ENCODE peak calls at places on chromosomes 3 and 15, in seven cellular contexts. L is ovary, O is heart left ventricle, E is transverse colon, K is tibial nerve, U is prostate gland, T is gastrocnemius medialis. P is an unnamed sample.

GRCh38 chr15:67396109-67396508 is 124.8 kb upstream of the C15orf61 start:
- DNase-seq in E (no peak), L (no peak), T (no peak), U (no peak), K (no peak), O (no peak), P (no peak)

GRCh38 chr3:83216919-83217594 is 1455.6 kb upstream of the GBE1 start:
- DNase-seq in O (no peak), E (no peak), K (no peak), T (no peak), U (no peak), L (no peak), P (no peak)

GRCh38 chr3:52190294-52190841 is 7.6 kb upstream of the ALAS1 start:
- DNase-seq in U (peak), K (peak), O (no peak), E (no peak), L (peak), T (no peak), P (no peak)

GRCh38 chr3:194688207-194688711 is 2.6 kb downstream of the FAM43A start:
- DNase-seq in T (no peak), E (peak), L (peak), K (no peak), U (no peak), O (peak), P (no peak)

GRCh38 chr3:172203522-172204258 is 164.3 kb downstream of the FNDC3B start:
- DNase-seq in O (no peak), L (no peak), U (peak), K (peak), E (no peak), T (no peak), P (no peak)

GRCh38 chr15:31390777-31391486 is 64.3 kb downstream of the KLF13 start:
- DNase-seq in L (no peak), T (no peak), E (no peak), U (no peak), O (no peak), K (peak), P (peak)

GRCh38 chr15:66738116-66738515 is 36.1 kb downstream of the SMAD6 start:
- DNase-seq in L (no peak), K (no peak), O (no peak), U (no peak), T (no peak), E (no peak), P (no peak)

GRCh38 chr3:45480871-45481270 is 92.5 kb downstream of the LARS2 start:
- DNase-seq in E (no peak), K (no peak), L (no peak), T (no peak), U (no peak), O (no peak), P (no peak)

GRCh38 chr3:175558261-175558660 is 699.1 kb downstream of the NAALADL2 start:
- DNase-seq in L (no peak), E (no peak), U (no peak), T (no peak), K (no peak), O (no peak), P (no peak)

GRCh38 chr3:32457971-32458471 is 44.6 kb downstream of the CMTM6 start:
- DNase-seq in K (no peak), U (no peak), O (no peak), L (no peak), T (no peak), E (no peak), P (no peak)

GRCh38 chr3:46693897-46694235 is 387 bp upstream of the ALS2CL start:
- DNase-seq in L (no peak), K (no peak), E (peak), O (peak), U (no peak), T (no peak), P (no peak)

GRCh38 chr15:67707520-67708283 is 117.6 kb upstream of the SKOR1 start:
- DNase-seq in O (no peak), U (no peak), T (no peak), E (no peak), K (no peak), L (no peak), P (no peak)

GRCh38 chr15:34905047-34905446 is 64.5 kb downstream of the AQR start:
- DNase-seq in O (no peak), T (no peak), U (no peak), L (no peak), K (no peak), E (no peak), P (no peak)

GRCh38 chr3:38560284-38560683 is 64.1 kb downstream of the EXOG start:
- DNase-seq in U (no peak), K (no peak), O (no peak), T (no peak), L (no peak), E (peak), P (no peak)

GRCh38 chr15:40543631-40544294 is 21.1 kb downstream of the CCDC32 start:
- DNase-seq in K (no peak), U (no peak), E (no peak), T (no peak), L (no peak), O (no peak), P (no peak)

GRCh38 chr3:8903191-8903590 is 60.1 kb downstream of the RAD18 start:
- DNase-seq in O (no peak), T (no peak), E (no peak), L (no peak), U (no peak), K (no peak), P (no peak)

GRCh38 chr3:132164469-132165092 is 129.8 kb upstream of the CPNE4 start:
- DNase-seq in E (no peak), U (no peak), T (no peak), O (no peak), L (no peak), K (no peak), P (no peak)

GRCh38 chr3:135271562-135272290 is 476.7 kb downstream of the EPHB1 start:
- DNase-seq in T (no peak), O (no peak), E (no peak), U (no peak), K (no peak), L (no peak), P (no peak)

GRCh38 chr15:47037003-47037402 is 680.3 kb upstream of the SEMA6D start:
- DNase-seq in E (no peak), K (no peak), O (no peak), T (no peak), L (no peak), U (no peak), P (no peak)

GRCh38 chr15:74136584-74137543 is 6.5 kb downstream of the ISLR2 start:
- DNase-seq in L (peak), T (no peak), E (no peak), U (no peak), K (no peak), O (no peak), P (no peak)
- TF ChIP-seq POLR2A in L (no peak), T (no peak), E (no peak), U (no peak), K (no peak), O (no peak), P (no peak)

GRCh38 chr3:104519968-104520655 is 846.6 kb upstream of the ALCAM start:
- DNase-seq in O (no peak), E (no peak), K (no peak), U (no peak), L (no peak), T (no peak), P (no peak)
- H3K4me3 ChIP-seq in O (no peak), E (no peak), K (no peak), U (no peak), L (no peak), T (no peak), P (no peak)

DNA sequence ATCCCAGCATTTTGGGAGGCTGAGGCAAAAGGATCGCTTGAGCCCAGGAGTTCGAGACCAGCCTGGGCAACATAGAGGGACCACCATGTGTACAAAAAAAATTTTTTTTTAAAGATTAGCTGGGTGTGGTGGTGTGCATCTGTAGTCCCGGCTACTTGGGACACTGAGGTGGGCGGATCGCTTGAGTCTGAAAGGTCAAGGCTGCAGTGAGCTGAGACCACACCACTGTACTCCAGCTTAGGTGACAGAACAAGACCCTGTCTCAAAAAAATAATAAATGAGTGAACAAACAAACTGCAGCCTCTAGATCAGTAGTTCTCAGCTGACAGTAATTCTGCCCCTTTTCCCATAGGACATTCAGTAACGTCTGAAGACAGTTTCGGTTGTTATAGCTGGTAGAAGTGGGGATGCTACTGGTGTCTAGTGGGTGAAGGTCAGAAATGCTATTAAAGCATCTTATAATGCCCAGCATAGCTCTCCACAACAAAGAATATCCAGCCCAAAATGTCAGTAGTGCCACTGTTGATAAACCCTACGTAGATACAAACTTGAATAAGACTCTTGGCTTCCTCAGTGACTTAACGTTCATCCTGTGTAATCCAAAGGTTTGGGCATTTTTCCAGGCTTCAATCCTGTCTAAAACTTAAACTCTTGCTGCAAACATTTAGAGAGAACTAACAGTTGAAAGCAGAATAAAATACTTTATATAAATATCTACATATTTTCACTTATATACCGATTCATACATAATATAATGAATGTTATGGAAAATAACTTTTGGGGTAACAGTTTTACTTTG is 10.6 kb downstream of the SMC4 start:
- DNase-seq in O (no peak), T (no peak), U (no peak), K (no peak), L (no peak), E (no peak), P (no peak)
- TF ChIP-seq POLR2A in O (no peak), T (no peak), U (no peak), K (no peak), L (no peak), E (no peak), P (no peak)

GRCh38 chr15:79089890-79090486 is 592 bp downstream of the RASGRF1 start:
- DNase-seq in E (no peak), O (no peak), T (no peak), K (no peak), U (no peak), L (no peak), P (peak)

GRCh38 chr15:79086814-79087213 is 3.8 kb downstream of the RASGRF1 start:
- DNase-seq in E (no peak), T (no peak), L (no peak), K (no peak), O (no peak), U (no peak), P (no peak)

GRCh38 chr15:79090487-79091203 is at the start of gene RASGRF1:
- DNase-seq in O (no peak), E (no peak), T (no peak), U (no peak), K (no peak), L (no peak), P (no peak)

GRCh38 chr15:79089331-79089889 is 1.2 kb downstream of the RASGRF1 start:
- DNase-seq in U (no peak), O (no peak), E (no peak), K (no peak), T (no peak), L (no peak), P (no peak)

GRCh38 chr15:79088426-79089205 is 2.0 kb downstream of the RASGRF1 start:
- DNase-seq in E (no peak), U (no peak), T (no peak), O (no peak), K (no peak), L (no peak), P (no peak)
- H3K4me3 ChIP-seq in E (no peak), U (no peak), T (no peak), O (no peak), K (no peak), L (no peak), P (no peak)

GRCh38 chr3:67461667-67462142 is 192.7 kb downstream of the SUCLG2 start:
- DNase-seq in U (no peak), K (no peak), O (no peak), T (no peak), E (no peak), L (no peak), P (no peak)

GRCh38 chr3:67459131-67459530 is 195.3 kb downstream of the SUCLG2 start:
- DNase-seq in E (no peak), U (no peak), L (no peak), T (no peak), O (no peak), K (no peak), P (no peak)

GRCh38 chr3:67459796-67460195 is 194.6 kb downstream of the SUCLG2 start:
- DNase-seq in L (no peak), T (no peak), U (no peak), O (no peak), E (no peak), K (no peak), P (no peak)

GRCh38 chr3:67460841-67461240 is 193.6 kb downstream of the SUCLG2 start:
- DNase-seq in L (no peak), U (no peak), K (no peak), E (no peak), T (no peak), O (no peak), P (no peak)

DNA sequence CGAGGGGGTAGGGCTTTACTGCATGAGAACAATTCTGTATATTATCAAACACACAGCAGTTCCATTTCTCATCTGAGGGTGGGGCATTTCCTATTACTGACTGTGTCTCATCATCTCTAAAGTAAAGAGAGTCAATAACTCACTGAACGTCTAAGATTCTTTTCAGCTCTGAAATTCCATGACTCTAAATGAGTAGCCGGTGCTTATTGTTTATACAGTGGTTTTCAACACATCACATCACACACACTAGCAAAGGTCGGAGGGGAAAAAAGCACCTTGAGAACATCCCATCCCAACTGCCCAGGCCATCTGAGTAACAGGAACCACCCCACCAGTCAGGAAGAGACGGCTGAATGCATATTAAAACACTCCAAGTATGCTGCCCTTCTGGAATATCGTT is 196.0 kb downstream of the SUCLG2 start:
- DNase-seq in O (no peak), T (no peak), U (no peak), E (no peak), L (no peak), K (no peak), P (no peak)
- TF ChIP-seq POLR2A in O (no peak), T (no peak), U (no peak), E (no peak), L (no peak), K (no peak), P (no peak)

DNA sequence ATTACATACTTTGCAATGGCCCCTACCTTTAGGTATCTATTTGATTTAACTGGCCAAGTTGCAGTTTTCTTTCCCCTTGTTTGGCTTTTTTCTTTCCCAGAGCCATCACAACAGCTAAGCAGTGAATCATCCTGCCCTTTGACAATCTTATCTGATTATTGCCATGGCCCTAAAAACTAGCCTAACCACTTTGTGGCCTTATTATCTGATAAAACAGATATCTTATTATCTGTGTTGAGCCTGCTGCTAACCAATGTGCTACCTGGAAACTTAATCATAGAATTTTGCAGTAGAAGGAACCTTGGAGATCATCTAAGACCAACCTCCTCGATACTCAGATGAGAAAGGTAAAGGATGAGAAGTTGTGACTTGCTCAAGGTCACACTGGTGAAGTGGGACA is 37.1 kb downstream of the EIF4E3 start:
- DNase-seq in O (no peak), U (no peak), L (no peak), E (no peak), T (no peak), K (no peak), P (no peak)
- H3K4me3 ChIP-seq in O (no peak), U (no peak), L (no peak), E (no peak), T (no peak), K (no peak), P (no peak)

DNA sequence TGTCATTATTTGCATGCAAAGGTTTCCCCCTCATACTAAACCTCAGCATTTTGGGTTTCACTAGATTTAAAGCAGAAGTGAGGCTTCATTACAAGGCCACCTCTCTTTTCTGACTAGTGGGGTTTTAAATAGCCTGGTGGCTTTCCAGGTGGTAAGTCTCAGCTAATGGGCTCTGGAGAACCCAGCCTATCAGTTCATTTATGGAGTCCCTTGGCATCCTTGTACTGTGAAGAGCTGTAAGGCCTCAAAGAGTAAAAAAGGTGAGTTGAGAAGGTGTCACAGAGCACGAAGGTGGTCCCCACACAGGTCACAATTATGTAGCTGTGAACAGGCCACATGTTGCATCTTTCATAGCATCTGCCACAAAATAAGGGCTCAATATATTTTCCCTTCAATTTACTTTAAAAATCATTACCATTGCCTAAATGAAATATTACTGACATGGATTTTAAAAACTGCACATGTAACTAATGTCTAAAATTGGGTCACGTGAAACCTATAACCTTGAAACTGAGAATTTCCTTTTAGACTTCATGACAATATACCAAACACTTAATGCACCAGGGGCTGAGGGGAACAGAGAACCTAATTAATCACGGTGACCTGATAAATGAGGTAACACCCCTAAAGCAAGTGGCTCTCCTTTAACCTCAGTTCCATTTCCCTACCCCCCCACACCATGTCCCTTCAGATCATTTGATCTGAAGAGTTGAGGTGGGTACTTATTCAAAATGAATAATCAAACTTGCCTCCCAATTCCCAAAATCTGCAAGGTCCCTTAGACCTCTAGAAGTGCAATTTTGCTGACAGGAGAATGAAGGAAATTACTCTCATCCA is 1.3 kb downstream of the NGLY1 start:
- DNase-seq in E (no peak), L (no peak), O (no peak), K (no peak), T (no peak), U (no peak), P (no peak)
- TF ChIP-seq POLR2A in E (no peak), L (no peak), O (no peak), K (no peak), T (no peak), U (no peak), P (no peak)

DNA sequence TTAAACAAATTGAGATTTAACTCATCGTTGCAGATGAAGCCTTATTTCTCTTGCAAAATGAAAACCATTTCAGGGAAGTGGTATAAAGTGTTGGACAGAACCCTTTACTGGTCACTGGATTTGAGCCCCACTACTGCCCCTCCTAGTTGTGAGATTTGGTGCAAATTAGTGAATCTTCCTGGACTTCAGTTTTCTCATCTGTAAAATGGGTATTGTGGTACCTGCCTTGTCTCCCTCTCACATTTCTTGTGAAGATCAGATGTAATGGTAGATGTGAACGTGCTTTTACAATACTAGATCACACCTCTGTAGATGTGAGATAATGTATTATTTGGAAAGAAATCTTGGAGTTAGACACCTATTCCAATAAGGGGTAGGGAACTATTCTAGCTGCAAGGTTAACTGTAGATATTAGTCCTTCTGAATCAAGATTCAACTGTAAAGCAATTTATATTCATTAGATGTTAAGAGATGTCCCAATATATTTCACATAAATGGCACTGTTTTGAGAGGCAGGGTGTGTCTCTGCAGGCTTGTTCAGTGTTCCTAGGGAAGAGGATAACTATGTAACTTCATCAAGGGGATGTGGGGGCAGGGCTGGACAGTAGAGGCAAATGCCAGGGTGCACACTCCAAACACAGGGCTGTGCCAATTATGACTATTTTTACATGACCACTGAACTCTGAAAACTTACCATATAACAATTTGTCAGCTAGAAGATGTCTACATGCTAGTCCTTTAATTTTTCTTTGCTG is 112.4 kb upstream of the PFN2 start:
- DNase-seq in K (no peak), L (no peak), T (peak), U (no peak), O (no peak), E (no peak), P (no peak)
- H3K4me3 ChIP-seq in K (no peak), L (no peak), T (peak), U (no peak), O (peak), E (no peak), P (peak)

GRCh38 chr15:70048196-70048565 is 49.5 kb downstream of the TLE3 start:
- DNase-seq in O (peak), U (no peak), E (no peak), T (no peak), K (no peak), L (no peak), P (no peak)
- TF ChIP-seq POLR2A in O (no peak), U (no peak), E (no peak), T (no peak), K (no peak), L (no peak), P (no peak)